ENCODE peak calls at places on chromosomes 7 and 10, in five cellular contexts. R is A549, C is K562, B is HepG2, M is GM12878. A is an unnamed sample.
A peak's percentile ranks its signal among the peaks of the same experiment; 100 is the strongest.

GRCh38 chr10:126240483-126240882 is 147.8 kb downstream of the ADAM12 start:
- DNase-seq in B (no peak), C (no peak), R (no peak), M (no peak), A (no peak)

GRCh38 chr7:123650595-123650994 is 5.1 kb upstream of the LMOD2 start:
- DNase-seq in B (no peak), R (no peak), C (no peak), M (no peak), A (no peak)

GRCh38 chr7:41147651-41148360 is 555.1 kb downstream of the INHBA start:
- DNase-seq in M (no peak), C (no peak), R (no peak), B (no peak), A (no peak)

GRCh38 chr10:102065561-102066420 is 642 bp downstream of the HPS6 start:
- DNase-seq in C (peak; percentile 29), R (peak; percentile 48), M (no peak), B (no peak), A (peak; percentile 76)

GRCh38 chr10:92691591-92692084 is 1.9 kb downstream of the HHEX start:
- DNase-seq in R (no peak), C (peak; percentile 45), B (no peak), M (no peak), A (peak; percentile 56)

GRCh38 chr10:110305767-110306451 is 1.2 kb upstream of the SMNDC1 start:
- DNase-seq in R (peak; percentile 90), M (peak; percentile 65), B (peak; percentile 74), C (peak; percentile 74), A (peak; percentile 82)

GRCh38 chr10:111128331-111129167 is 51.7 kb downstream of the ADRA2A start:
- DNase-seq in M (no peak), C (peak; percentile 64), B (no peak), R (peak; percentile 61), A (no peak)

GRCh38 chr7:17158261-17158660 is 140.2 kb upstream of the AHR start:
- DNase-seq in C (no peak), B (peak; percentile 13), R (peak; percentile 14), M (no peak), A (peak; percentile 12)

GRCh38 chr10:62233494-62234283 is 35.0 kb downstream of the RTKN2 start:
- DNase-seq in C (no peak), R (peak; percentile 18), B (no peak), M (no peak), A (no peak)

GRCh38 chr10:69685426-69685801 is 55.4 kb downstream of the FAM241B start:
- DNase-seq in C (no peak), M (no peak), R (no peak), B (no peak), A (no peak)

GRCh38 chr10:65350619-65351018 is 1575.2 kb upstream of the LRRTM3 start:
- DNase-seq in B (no peak), M (no peak), R (no peak), C (no peak), A (no peak)

GRCh38 chr10:37667736-37668135 is 189.7 kb downstream of the ZNF248 start:
- DNase-seq in B (no peak), M (no peak), C (no peak), R (no peak), A (no peak)

GRCh38 chr7:119943932-119944600 is 328.9 kb upstream of the KCND2 start:
- DNase-seq in C (peak; percentile 77), R (no peak), B (no peak), M (no peak), A (no peak)

GRCh38 chr10:58326967-58327381 is 7.8 kb upstream of the UBE2D1 start:
- DNase-seq in B (no peak), M (no peak), C (no peak), R (no peak), A (peak; percentile 70)

GRCh38 chr10:86900955-86901354 is 56.5 kb downstream of the MMRN2 start:
- DNase-seq in B (no peak), R (no peak), M (no peak), C (no peak), A (no peak)

GRCh38 chr10:81862596-81862995 is 12.4 kb upstream of the NRG3 start:
- DNase-seq in R (no peak), B (no peak), C (no peak), M (no peak), A (no peak)

DNA sequence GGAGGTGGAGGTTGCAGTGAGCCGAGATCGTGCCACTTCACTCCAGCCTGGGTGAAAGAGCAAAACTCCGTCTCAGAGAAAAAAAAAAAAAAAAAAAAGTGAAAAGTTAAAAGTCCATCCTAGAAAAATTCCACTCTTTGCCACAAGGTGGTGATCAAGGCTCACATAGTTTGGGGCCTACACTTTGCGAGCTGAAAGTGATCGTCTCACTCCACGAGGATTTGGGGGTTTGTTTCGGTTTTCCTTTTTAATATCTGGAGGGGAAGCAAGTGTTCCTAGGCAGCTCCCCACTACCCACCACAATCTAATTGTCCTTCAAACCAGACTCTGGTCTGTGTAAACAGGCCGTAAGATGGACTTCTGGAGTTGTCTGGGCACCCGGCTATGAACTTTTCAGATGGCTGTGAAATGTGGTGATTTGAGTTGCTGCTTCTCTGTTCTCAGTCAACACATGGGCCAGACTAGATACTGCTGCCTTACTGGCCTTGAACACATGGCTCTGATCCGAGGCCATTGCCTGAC is 27.1 kb downstream of the PRLHR start:
- DNase-seq in M (peak; percentile 17), B (peak; percentile 59), C (peak; percentile 58), R (peak; percentile 56), A (peak; percentile 81)
- H3K4me2 ChIP-seq in M (peak overlapping the region; percentile 46), B (peak overlapping the region; percentile 85), C (no peak overlapping the region), R (peak overlapping the region; percentile 71), A (no peak overlapping the region)

DNA sequence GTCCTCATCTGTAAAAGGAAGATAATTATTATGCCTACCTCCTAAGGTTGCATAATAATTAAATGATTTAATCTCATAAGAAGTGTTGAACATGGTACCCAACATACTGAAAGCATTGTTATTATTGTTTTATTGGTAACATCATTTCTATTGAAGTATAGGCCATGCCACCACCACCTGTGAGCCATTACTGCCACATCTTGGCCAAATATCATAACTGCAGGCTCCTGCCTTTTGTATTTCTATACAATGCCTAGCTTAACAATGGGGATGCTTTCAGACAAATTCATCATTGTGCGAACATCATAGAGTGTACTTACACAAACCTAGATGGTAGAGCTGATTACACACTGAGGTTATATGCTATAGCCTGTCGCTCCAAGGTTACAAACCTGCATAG is 61.1 kb upstream of the NPSR1 start:
- DNase-seq in M (no peak), B (peak; percentile 15), R (peak; percentile 25), C (no peak), A (peak; percentile 52)
- TF ChIP-seq JUNB in M (no peak), B (no peak), R (no peak), C (no peak), A (no peak)

DNA sequence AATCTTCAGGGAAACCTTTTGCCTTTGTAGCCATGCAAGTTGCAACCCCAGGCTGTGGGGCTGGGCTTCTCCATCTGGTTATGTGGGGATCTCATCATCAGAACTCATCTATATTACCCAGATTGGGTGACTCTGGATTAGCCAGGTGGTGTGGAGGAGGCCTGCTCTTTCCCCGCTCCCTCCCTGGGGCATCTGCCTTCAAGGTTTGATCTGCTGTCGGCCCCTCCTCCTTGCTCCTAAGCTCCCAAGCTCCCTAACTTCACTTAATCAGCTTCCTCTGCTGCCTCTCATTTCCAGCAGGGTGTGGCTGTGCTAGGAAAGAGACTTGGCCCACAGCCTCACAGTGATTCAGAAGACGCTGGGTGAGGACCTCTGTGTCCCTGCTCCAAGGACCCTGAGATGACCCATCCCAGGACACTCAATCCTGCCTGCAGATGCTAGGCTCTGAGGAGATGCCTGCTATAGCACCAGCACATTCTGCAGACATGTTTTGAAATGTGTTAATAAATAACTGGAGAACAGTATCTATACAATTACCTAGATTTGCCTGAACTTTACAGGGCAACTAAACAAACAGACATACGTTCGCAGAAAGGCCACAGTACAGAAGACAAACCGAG is 392.1 kb upstream of the PODXL start:
- DNase-seq in B (peak; percentile 13), C (no peak), M (no peak), R (peak; percentile 89), A (no peak)
- H3K4me2 ChIP-seq in B (peak overlapping the region; percentile 28), C (no peak overlapping the region), M (no peak overlapping the region), R (peak overlapping the region; percentile 76), A (no peak overlapping the region)

GRCh38 chr10:89296227-89296648 is 5.6 kb upstream of the IFIT2 start:
- DNase-seq in R (no peak), B (no peak), C (no peak), M (no peak), A (no peak)
- TF ChIP-seq JUNB in R (no peak), B (no peak), C (no peak), M (no peak), A (no peak)